ENCODE peak calls at places on chromosomes 7 and 10, in seven cellular contexts. I, L, M, S, V, O and T are unnamed samples.

GRCh38 chr7:81616951-81617350 is 152.9 kb downstream of the HGF start:
- DNase-seq in L (peak), I (no peak), O (no peak), S (no peak), V (no peak), M (no peak), T (peak)

GRCh38 chr10:8050561-8051108 is 3.9 kb upstream of the GATA3 start:
- DNase-seq in I (no peak), L (peak), O (no peak), S (no peak), V (no peak), M (no peak), T (no peak)

GRCh38 chr7:150340024-150340749 is 1.2 kb downstream of the RARRES2 start:
- DNase-seq in L (peak), M (no peak), I (peak), V (no peak), S (no peak), O (no peak), T (peak)

GRCh38 chr7:124059375-124059774 is 26.5 kb upstream of the TMEM229A start:
- DNase-seq in I (no peak), S (no peak), V (no peak), M (no peak), O (no peak), L (no peak), T (no peak)

GRCh38 chr10:119045561-119045960 is 16.0 kb downstream of the NANOS1 start:
- DNase-seq in M (no peak), O (no peak), L (no peak), S (no peak), V (no peak), I (no peak), T (no peak)

GRCh38 chr10:14356921-14357320 is 26.2 kb upstream of the FRMD4A start:
- DNase-seq in L (no peak), O (no peak), S (no peak), I (peak), V (no peak), M (no peak), T (peak)

GRCh38 chr7:22639400-22639799 is 87.6 kb upstream of the IL6 start:
- DNase-seq in L (peak), I (no peak), V (no peak), M (no peak), O (no peak), S (no peak), T (no peak)

GRCh38 chr7:49866910-49867309 is 93.5 kb downstream of the VWC2 start:
- DNase-seq in O (no peak), V (no peak), S (no peak), M (no peak), L (no peak), I (no peak), T (no peak)

GRCh38 chr10:6721480-6721879 is 141.4 kb upstream of the PRKCQ start:
- DNase-seq in I (peak), O (no peak), S (no peak), M (peak), L (peak), V (no peak), T (peak)